ENCODE peak calls at places on chromosomes 1 and 21, in five cellular contexts. A is EL; Y is lung microvascular endothelial cell; B is HCT116; M is stimulated activated CD4-positive, alpha-beta T cell treated with anti-CD3 and anti-CD28 coated beads, Interleukin-1b, Interleukin-23, amount 100 ng/mL, for 4 hours. Z is an unnamed sample.

GRCh38 chr1:181113061-181113695 is 24.7 kb downstream of the IER5 start:
- DNase-seq in A (peak), Y (no peak), B (peak), M (no peak), Z (no peak)

GRCh38 chr1:171654705-171655214 is 2.3 kb upstream of the MYOC start:
- DNase-seq in A (no peak), Y (peak), B (no peak), M (no peak), Z (no peak)

GRCh38 chr1:28955930-28956552 is 41.7 kb downstream of the EPB41 start:
- DNase-seq in A (no peak), Y (no peak), B (no peak), M (no peak), Z (no peak)

GRCh38 chr1:180167721-180168467 is 13.2 kb downstream of the QSOX1 start:
- DNase-seq in A (peak), Y (peak), B (peak), M (no peak), Z (peak)

GRCh38 chr1:81803423-81804103 is 2.8 kb downstream of the ADGRL2 start:
- DNase-seq in A (peak), Y (peak), B (no peak), M (no peak), Z (no peak)

GRCh38 chr1:234554478-234555311 is 55.3 kb downstream of the IRF2BP2 start:
- DNase-seq in A (no peak), Y (no peak), B (no peak), M (no peak), Z (no peak)

GRCh38 chr21:46122241-46122671 is 24.3 kb downstream of the COL6A2 start:
- DNase-seq in A (peak), Y (no peak), B (no peak), M (no peak), Z (no peak)

GRCh38 chr1:7519181-7519860 is 251.8 kb upstream of the VAMP3 start:
- DNase-seq in A (no peak), Y (no peak), B (no peak), M (no peak), Z (no peak)

GRCh38 chr1:150268342-150268705 is 492 bp downstream of the APH1A start:
- DNase-seq in A (peak), Y (peak), B (no peak), M (no peak), Z (no peak)

GRCh38 chr21:34075760-34076159 is 2.4 kb downstream of the MRPS6 start:
- DNase-seq in A (no peak), Y (no peak), B (no peak), M (no peak), Z (no peak)

GRCh38 chr1:196361112-196361714 is 247.0 kb downstream of the KCNT2 start:
- DNase-seq in A (peak), Y (no peak), B (peak), M (no peak), Z (no peak)

GRCh38 chr1:53462213-53462612 is 3.0 kb downstream of the DMRTB1 start:
- DNase-seq in A (no peak), Y (no peak), B (no peak), M (no peak), Z (no peak)

GRCh38 chr21:34822209-34822608 is 153.4 kb downstream of the CLIC6 start:
- DNase-seq in A (no peak), Y (no peak), B (no peak), M (no peak), Z (no peak)

GRCh38 chr1:212727386-212728181 is 27.9 kb upstream of the BATF3 start:
- DNase-seq in A (peak), Y (no peak), B (no peak), M (no peak), Z (no peak)

GRCh38 chr1:33433509-33434362 is 2.8 kb upstream of the PHC2 start:
- DNase-seq in A (peak), Y (peak), B (peak), M (no peak), Z (no peak)

GRCh38 chr1:41513388-41513745 is 28.9 kb upstream of the EDN2 start:
- DNase-seq in A (no peak), Y (no peak), B (no peak), M (no peak), Z (peak)

GRCh38 chr1:155133799-155134281 is 1.8 kb upstream of the SLC50A1 start:
- DNase-seq in A (no peak), Y (no peak), B (no peak), M (no peak), Z (no peak)

GRCh38 chr1:185561629-185562028 is 172.6 kb upstream of the HMCN1 start:
- DNase-seq in A (peak), Y (no peak), B (no peak), M (no peak), Z (no peak)

GRCh38 chr21:38178653-38179503 is 77.9 kb upstream of the KCNJ15 start:
- DNase-seq in A (no peak), Y (no peak), B (no peak), M (no peak), Z (no peak)

GRCh38 chr1:23953020-23953419 is 6.6 kb upstream of the PNRC2 start:
- DNase-seq in A (no peak), Y (no peak), B (no peak), M (no peak), Z (no peak)

GRCh38 chr1:208570362-208570761 is 326.2 kb upstream of the PLXNA2 start:
- DNase-seq in A (no peak), Y (no peak), B (no peak), M (no peak), Z (no peak)

Z was measured in H1.